ENCODE peak calls at places on chromosomes 1 and 21, in five cellular contexts. One of them, this sample, is unnamed.

GRCh38 chr1:22787636-22788035 is 77.0 kb downstream of the EPHB2 start:
- DNase-seq in HCT116: no peak
- DNase-seq in HepG2: no peak
- DNase-seq in GM12878: no peak
- DNase-seq in H1: no peak
- DNase-seq in this sample: no peak

GRCh38 chr1:221522440-221523050 is 219.3 kb downstream of the DUSP10 start:
- DNase-seq in HCT116: no peak
- DNase-seq in HepG2: no peak
- DNase-seq in GM12878: no peak
- DNase-seq in H1: no peak
- DNase-seq in this sample: no peak

GRCh38 chr1:99872063-99872462 is 21.9 kb downstream of the AGL start:
- DNase-seq in HCT116: no peak
- DNase-seq in HepG2: peak; percentile 64
- DNase-seq in GM12878: no peak
- DNase-seq in H1: no peak
- DNase-seq in this sample: no peak

GRCh38 chr1:116433283-116434257 is 60.5 kb downstream of the ATP1A1 start:
- DNase-seq in HCT116: no peak
- DNase-seq in HepG2: peak; percentile 93
- DNase-seq in GM12878: no peak
- DNase-seq in H1: no peak
- DNase-seq in this sample: peak; percentile 66

GRCh38 chr1:163265547-163265946 is 56.2 kb upstream of the NUF2 start:
- DNase-seq in HCT116: no peak
- DNase-seq in HepG2: no peak
- DNase-seq in GM12878: no peak
- DNase-seq in H1: no peak
- DNase-seq in this sample: no peak

GRCh38 chr1:209808059-209808494 is 2.1 kb upstream of the IRF6 start:
- DNase-seq in HCT116: no peak
- DNase-seq in HepG2: peak; percentile 15
- DNase-seq in GM12878: no peak
- DNase-seq in H1: no peak
- DNase-seq in this sample: peak; percentile 72

GRCh38 chr1:246032984-246033383 is 474.1 kb downstream of the SMYD3 start:
- DNase-seq in HCT116: no peak
- DNase-seq in HepG2: no peak
- DNase-seq in GM12878: no peak
- DNase-seq in H1: no peak
- DNase-seq in this sample: no peak

GRCh38 chr1:84298688-84299535 is 2.6 kb upstream of the SAMD13 start:
- DNase-seq in HCT116: no peak
- DNase-seq in HepG2: no peak
- DNase-seq in GM12878: no peak
- DNase-seq in H1: no peak
- DNase-seq in this sample: peak; percentile 59

GRCh38 chr1:62891961-62892562 is 108.1 kb downstream of the ATG4C start:
- DNase-seq in HCT116: no peak
- DNase-seq in HepG2: peak; percentile 86
- DNase-seq in GM12878: no peak
- DNase-seq in H1: no peak
- DNase-seq in this sample: no peak

GRCh38 chr1:39822146-39822545 is 33.5 kb upstream of the BMP8B start:
- DNase-seq in HCT116: no peak
- DNase-seq in HepG2: no peak
- DNase-seq in GM12878: no peak
- DNase-seq in H1: no peak
- DNase-seq in this sample: no peak

GRCh38 chr1:192485692-192486436 is 89.7 kb upstream of the RGS1 start:
- DNase-seq in HCT116: no peak
- DNase-seq in HepG2: peak; percentile 55
- DNase-seq in GM12878: no peak
- DNase-seq in H1: no peak
- DNase-seq in this sample: no peak

GRCh38 chr1:22600071-22600816 is 36.2 kb upstream of the C1QA start:
- DNase-seq in HCT116: no peak
- DNase-seq in HepG2: no peak
- DNase-seq in GM12878: no peak
- DNase-seq in H1: no peak
- DNase-seq in this sample: no peak

GRCh38 chr1:109623601-109624161 is 4.0 kb downstream of the AMPD2 start:
- DNase-seq in HCT116: no peak
- DNase-seq in HepG2: no peak
- DNase-seq in GM12878: no peak
- DNase-seq in H1: no peak
- DNase-seq in this sample: no peak

GRCh38 chr1:221664253-221664652 is 77.6 kb downstream of the DUSP10 start:
- DNase-seq in HCT116: no peak
- DNase-seq in HepG2: no peak
- DNase-seq in GM12878: no peak
- DNase-seq in H1: no peak
- DNase-seq in this sample: no peak

GRCh38 chr1:45802343-45803298 is 791 bp upstream of the MAST2 start:
- DNase-seq in HCT116: peak; percentile 57
- DNase-seq in HepG2: peak; percentile 84
- DNase-seq in GM12878: no peak
- DNase-seq in H1: peak; percentile 53
- DNase-seq in this sample: peak; percentile 89

GRCh38 chr1:170670751-170671628 is 7.1 kb downstream of the PRRX1 start:
- DNase-seq in HCT116: no peak
- DNase-seq in HepG2: no peak
- DNase-seq in GM12878: no peak
- DNase-seq in H1: no peak
- DNase-seq in this sample: peak; percentile 32

GRCh38 chr1:183881387-183882084 is 76.6 kb downstream of the RGL1 start:
- DNase-seq in HCT116: no peak
- DNase-seq in HepG2: peak; percentile 77
- DNase-seq in GM12878: no peak
- DNase-seq in H1: peak; percentile 33
- DNase-seq in this sample: no peak

GRCh38 chr1:68571499-68571898 is 74.6 kb upstream of the DEPDC1 start:
- DNase-seq in HCT116: no peak
- DNase-seq in HepG2: no peak
- DNase-seq in GM12878: no peak
- DNase-seq in H1: no peak
- DNase-seq in this sample: no peak

GRCh38 chr1:81430955-81431646 is 369.6 kb upstream of the ADGRL2 start:
- DNase-seq in HCT116: no peak
- DNase-seq in HepG2: no peak
- DNase-seq in GM12878: peak; percentile 12
- DNase-seq in H1: peak; percentile 17
- DNase-seq in this sample: no peak

GRCh38 chr1:213125686-213126085 is 74.6 kb downstream of the RPS6KC1 start:
- DNase-seq in HCT116: no peak
- DNase-seq in HepG2: no peak
- DNase-seq in GM12878: no peak
- DNase-seq in H1: no peak
- DNase-seq in this sample: no peak

GRCh38 chr1:23854568-23854967 is 13.5 kb downstream of the FUCA1 start:
- DNase-seq in HCT116: no peak
- DNase-seq in HepG2: peak; percentile 20
- DNase-seq in GM12878: no peak
- DNase-seq in H1: no peak
- DNase-seq in this sample: no peak

GRCh38 chr1:160414836-160415235 is 14.5 kb downstream of the VANGL2 start:
- DNase-seq in HCT116: no peak
- DNase-seq in HepG2: no peak
- DNase-seq in GM12878: no peak
- DNase-seq in H1: no peak
- DNase-seq in this sample: no peak

GRCh38 chr1:48047116-48047515 is 49.9 kb upstream of the TRABD2B start:
- DNase-seq in HCT116: no peak
- DNase-seq in HepG2: no peak
- DNase-seq in GM12878: no peak
- DNase-seq in H1: no peak
- DNase-seq in this sample: no peak

GRCh38 chr1:223820976-223821375 is 24.8 kb downstream of the TP53BP2 start:
- DNase-seq in HCT116: no peak
- DNase-seq in HepG2: no peak
- DNase-seq in GM12878: no peak
- DNase-seq in H1: no peak
- DNase-seq in this sample: no peak

GRCh38 chr1:17617787-17618557 is 78.5 kb downstream of the ARHGEF10L start:
- DNase-seq in HCT116: no peak
- DNase-seq in HepG2: no peak
- DNase-seq in GM12878: no peak
- DNase-seq in H1: no peak
- DNase-seq in this sample: no peak

GRCh38 chr1:53176452-53177344 is 19.9 kb upstream of the CPT2 start:
- DNase-seq in HCT116: no peak
- DNase-seq in HepG2: no peak
- DNase-seq in GM12878: no peak
- DNase-seq in H1: no peak
- DNase-seq in this sample: no peak

GRCh38 chr1:154534263-154534844 is 24.1 kb downstream of the UBE2Q1 start:
- DNase-seq in HCT116: peak; percentile 62
- DNase-seq in HepG2: peak; percentile 59
- DNase-seq in GM12878: no peak
- DNase-seq in H1: no peak
- DNase-seq in this sample: peak; percentile 58

GRCh38 chr1:168767885-168768584 is 39.0 kb upstream of the DPT start:
- DNase-seq in HCT116: no peak
- DNase-seq in HepG2: no peak
- DNase-seq in GM12878: no peak
- DNase-seq in H1: no peak
- DNase-seq in this sample: no peak

GRCh38 chr1:19439464-19440171 is 45.7 kb downstream of the CAPZB start:
- DNase-seq in HCT116: no peak
- DNase-seq in HepG2: no peak
- DNase-seq in GM12878: no peak
- DNase-seq in H1: no peak
- DNase-seq in this sample: peak; percentile 48

GRCh38 chr1:39877231-39877778 is 6.0 kb downstream of the TRIT1 start:
- DNase-seq in HCT116: no peak
- DNase-seq in HepG2: no peak
- DNase-seq in GM12878: no peak
- DNase-seq in H1: no peak
- DNase-seq in this sample: no peak

GRCh38 chr21:41961282-41961701 is 7.5 kb upstream of the C2CD2 start:
- DNase-seq in HCT116: no peak
- DNase-seq in HepG2: no peak
- DNase-seq in GM12878: no peak
- DNase-seq in H1: no peak
- DNase-seq in this sample: no peak
- TF ChIP-seq POLR2A in HCT116: no peak
- TF ChIP-seq POLR2A in HepG2: no peak
- TF ChIP-seq POLR2A in GM12878: no peak
- TF ChIP-seq POLR2A in H1: no peak
- TF ChIP-seq POLR2A in this sample: no peak

GRCh38 chr1:174954686-174955669 is 44.8 kb upstream of the CACYBP start:
- DNase-seq in HCT116: no peak
- DNase-seq in HepG2: no peak
- DNase-seq in GM12878: no peak
- DNase-seq in H1: no peak
- DNase-seq in this sample: no peak
- TF ChIP-seq ATF3 in HCT116: no peak
- TF ChIP-seq ATF3 in HepG2: no peak
- TF ChIP-seq ATF3 in GM12878: no peak
- TF ChIP-seq ATF3 in H1: no peak
- TF ChIP-seq ATF3 in this sample: no peak

GRCh38 chr1:119711804-119712341 is at the start of gene PHGDH:
- DNase-seq in HCT116: peak; percentile 80
- DNase-seq in HepG2: peak; percentile 76
- DNase-seq in GM12878: peak; percentile 8
- DNase-seq in H1: no peak
- DNase-seq in this sample: peak; percentile 78
- TF ChIP-seq POLR2A in HCT116: peak; percentile 74
- TF ChIP-seq POLR2A in HepG2: peak; percentile 94
- TF ChIP-seq POLR2A in GM12878: peak; percentile 67
- TF ChIP-seq POLR2A in H1: peak; percentile 88
- TF ChIP-seq POLR2A in this sample: peak; percentile 67

DNA sequence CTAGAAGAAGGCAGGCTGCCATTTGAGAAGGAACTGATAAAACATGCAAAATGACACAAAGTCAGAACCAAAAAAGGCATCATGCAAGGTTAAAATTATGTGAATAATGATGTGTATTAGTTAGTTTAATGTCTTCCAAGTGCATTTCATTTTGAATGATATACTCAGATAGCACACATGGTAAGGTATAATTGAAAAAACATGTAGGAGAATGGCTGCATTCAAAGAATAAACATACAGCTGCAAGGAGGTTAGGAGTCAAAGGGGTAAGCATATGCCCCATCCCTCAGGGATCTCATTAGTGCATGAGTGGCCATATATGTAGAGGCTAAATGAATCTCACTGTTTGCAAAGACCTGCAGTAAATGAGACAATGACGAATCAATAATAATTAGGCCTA is 179.7 kb upstream of the HOOK1 start:
- DNase-seq in HCT116: no peak
- DNase-seq in HepG2: no peak
- DNase-seq in GM12878: no peak
- DNase-seq in H1: no peak
- DNase-seq in this sample: no peak
- TF ChIP-seq ATF3 in HCT116: no peak
- TF ChIP-seq ATF3 in HepG2: no peak
- TF ChIP-seq ATF3 in GM12878: no peak
- TF ChIP-seq ATF3 in H1: no peak
- TF ChIP-seq ATF3 in this sample: no peak

DNA sequence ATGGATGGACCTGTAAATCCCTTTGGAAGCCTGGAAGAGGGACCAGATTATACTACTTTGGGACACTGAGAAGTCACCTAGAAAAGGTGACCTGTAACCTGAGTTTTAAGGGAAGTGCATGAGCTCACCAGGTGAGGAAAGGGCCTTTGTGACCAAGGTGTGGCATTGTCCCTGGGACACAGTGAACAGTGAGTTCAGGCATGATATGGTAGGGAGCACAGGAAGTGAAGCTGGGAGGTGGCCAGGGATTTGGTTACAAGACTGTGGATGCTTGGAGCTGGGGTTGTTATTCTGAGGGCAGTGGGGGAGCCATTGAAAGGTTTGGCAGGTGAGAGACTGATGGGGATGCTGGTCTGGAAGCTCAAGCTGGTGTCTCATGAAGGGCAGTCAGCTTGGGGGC is 2.5 kb upstream of the TMEM61 start:
- DNase-seq in HCT116: no peak
- DNase-seq in HepG2: no peak
- DNase-seq in GM12878: no peak
- DNase-seq in H1: no peak
- DNase-seq in this sample: no peak
- TF ChIP-seq POLR2A in HCT116: no peak
- TF ChIP-seq POLR2A in HepG2: no peak
- TF ChIP-seq POLR2A in GM12878: no peak
- TF ChIP-seq POLR2A in H1: no peak
- TF ChIP-seq POLR2A in this sample: no peak